ENCODE peak calls at places on chromosomes 13 and 19, in eight cellular contexts. U is fibroblast of mammary gland, S is mucosa of descending colon, O is MM.1S, I is GM23248, X is body of pancreas, H is brain microvascular endothelial cell, F is psoas muscle. A is an unnamed sample.
A peak's percentile ranks its signal among the peaks of the same experiment; 100 is the strongest.

GRCh38 chr13:90091611-90092010 is 1255.9 kb upstream of the MIR17HG start:
- DNase-seq in F (no peak), S (no peak), I (no peak), X (no peak), O (no peak), H (no peak), U (no peak), A (peak; percentile 4)

GRCh38 chr19:34676697-34677385 is at the start of gene SCGB2B2:
- DNase-seq in F (no peak), S (no peak), I (no peak), H (no peak), X (no peak), U (no peak), O (no peak), A (peak; percentile 80)

GRCh38 chr19:28867978-28868377 is 345.0 kb downstream of the UQCRFS1 start:
- DNase-seq in U (no peak), O (no peak), X (no peak), F (no peak), S (no peak), H (no peak), I (no peak), A (no peak)

GRCh38 chr13:34412817-34413365 is 529.2 kb upstream of the NBEA start:
- DNase-seq in U (peak; percentile 8), F (no peak), X (no peak), I (peak; percentile 48), O (no peak), H (peak; percentile 41), S (no peak), A (no peak)

GRCh38 chr13:45063261-45063870 is 56.9 kb upstream of the GTF2F2 start:
- DNase-seq in F (no peak), I (peak; percentile 84), S (no peak), U (peak; percentile 87), O (no peak), X (no peak), H (peak; percentile 21), A (no peak)

GRCh38 chr19:28386080-28386869 is 826.7 kb downstream of the UQCRFS1 start:
- DNase-seq in H (no peak), F (no peak), X (no peak), I (no peak), U (no peak), S (no peak), O (no peak), A (peak; percentile 41)

GRCh38 chr13:50261502-50261901 is 246.3 kb downstream of the KCNRG start:
- DNase-seq in S (no peak), H (no peak), I (no peak), F (no peak), X (no peak), U (no peak), O (no peak), A (no peak)

GRCh38 chr13:44309771-44310767 is 63.6 kb upstream of the SERP2 start:
- DNase-seq in X (peak; percentile 64), I (no peak), U (peak; percentile 56), F (peak; percentile 78), H (no peak), S (peak; percentile 91), O (no peak), A (no peak)

GRCh38 chr13:42393573-42394360 is 121.8 kb downstream of the AKAP11 start:
- DNase-seq in X (no peak), H (no peak), O (no peak), F (no peak), I (no peak), S (no peak), U (no peak), A (no peak)

GRCh38 chr13:44969858-44970484 is 19.3 kb downstream of the NUFIP1 start:
- DNase-seq in F (no peak), S (peak; percentile 43), X (no peak), U (peak; percentile 70), H (peak; percentile 52), I (peak; percentile 78), O (peak; percentile 9), A (no peak)

GRCh38 chr13:113848020-113848419 is 15.9 kb downstream of the GAS6 start:
- DNase-seq in X (no peak), S (no peak), F (no peak), I (no peak), H (no peak), U (no peak), O (no peak), A (no peak)

GRCh38 chr13:77896536-77896935 is 22.1 kb downstream of the EDNRB start:
- DNase-seq in U (peak; percentile 99), X (peak; percentile 21), S (no peak), F (no peak), H (peak; percentile 30), I (peak; percentile 86), O (no peak), A (no peak)

GRCh38 chr19:19054315-19054938 is 9.4 kb upstream of the SLC25A42 start:
- DNase-seq in H (no peak), U (no peak), F (no peak), X (no peak), O (no peak), S (no peak), I (no peak), A (no peak)

GRCh38 chr13:100658363-100658762 is 16.2 kb downstream of the TMTC4 start:
- DNase-seq in H (no peak), S (no peak), I (no peak), U (no peak), X (no peak), F (no peak), O (peak; percentile 42), A (peak; percentile 42)

GRCh38 chr13:52975969-52976368 is 52.6 kb upstream of the OLFM4 start:
- DNase-seq in S (no peak), U (no peak), O (no peak), I (no peak), X (no peak), F (no peak), H (no peak), A (no peak)

GRCh38 chr19:1383014-1383310 is 745 bp upstream of the NDUFS7 start:
- DNase-seq in X (no peak), U (no peak), I (no peak), F (no peak), H (no peak), O (no peak), S (no peak), A (no peak)

GRCh38 chr19:6161271-6161850 is 25.9 kb downstream of the ACSBG2 start:
- DNase-seq in F (no peak), I (peak; percentile 14), X (peak; percentile 13), U (peak; percentile 6), O (peak; percentile 86), S (peak; percentile 13), H (no peak), A (peak; percentile 95)

GRCh38 chr13:29496241-29496712 is 99.2 kb downstream of the SLC7A1 start:
- DNase-seq in H (no peak), U (no peak), I (no peak), O (no peak), S (no peak), F (no peak), X (peak; percentile 96), A (no peak)

GRCh38 chr13:111270765-111271164 is 49.7 kb upstream of the TEX29 start:
- DNase-seq in I (peak; percentile 86), X (no peak), H (peak; percentile 70), O (no peak), F (no peak), S (no peak), U (peak; percentile 69), A (no peak)
- H3K4me3 ChIP-seq in I (peak overlapping the region; percentile 52), X (no peak overlapping the region), H (no peak overlapping the region), O (no peak overlapping the region), F (no peak overlapping the region), S (no peak overlapping the region), U (no peak overlapping the region), A (no peak overlapping the region)

GRCh38 chr13:67015976-67016600 is 214.0 kb downstream of the PCDH9 start:
- DNase-seq in X (no peak), S (no peak), O (no peak), I (no peak), H (no peak), F (no peak), U (no peak), A (no peak)
- H3K4me3 ChIP-seq in X (no peak overlapping the region), S (no peak overlapping the region), O (no peak overlapping the region), I (no peak overlapping the region), H (no peak overlapping the region), F (no peak overlapping the region), U (no peak overlapping the region), A (no peak overlapping the region)

GRCh38 chr19:48817585-48818124 is 6.8 kb upstream of the BCAT2 start:
- DNase-seq in O (no peak), H (no peak), S (no peak), F (no peak), U (no peak), I (no peak), X (no peak), A (no peak)

GRCh38 chr19:48821633-48822032 is 10.8 kb upstream of the BCAT2 start:
- DNase-seq in H (no peak), S (no peak), F (no peak), U (no peak), I (no peak), O (no peak), X (no peak), A (no peak)

GRCh38 chr19:48819366-48819816 is 8.6 kb upstream of the BCAT2 start:
- DNase-seq in U (peak; percentile 94), S (peak; percentile 93), F (peak; percentile 96), X (peak; percentile 98), O (no peak), I (peak; percentile 92), H (no peak), A (no peak)

GRCh38 chr19:48815870-48816501 is 5.2 kb upstream of the BCAT2 start:
- DNase-seq in X (peak; percentile 80), U (no peak), O (peak; percentile 83), H (no peak), F (no peak), I (no peak), S (no peak), A (peak; percentile 59)

GRCh38 chr19:48818234-48818823 is 7.5 kb upstream of the BCAT2 start:
- DNase-seq in O (peak; percentile 26), H (no peak), U (no peak), I (no peak), X (peak; percentile 86), F (no peak), S (peak; percentile 67), A (no peak)
- H3K4me3 ChIP-seq in O (no peak overlapping the region), H (no peak overlapping the region), U (no peak overlapping the region), I (no peak overlapping the region), X (no peak overlapping the region), F (no peak overlapping the region), S (no peak overlapping the region), A (no peak overlapping the region)

DNA sequence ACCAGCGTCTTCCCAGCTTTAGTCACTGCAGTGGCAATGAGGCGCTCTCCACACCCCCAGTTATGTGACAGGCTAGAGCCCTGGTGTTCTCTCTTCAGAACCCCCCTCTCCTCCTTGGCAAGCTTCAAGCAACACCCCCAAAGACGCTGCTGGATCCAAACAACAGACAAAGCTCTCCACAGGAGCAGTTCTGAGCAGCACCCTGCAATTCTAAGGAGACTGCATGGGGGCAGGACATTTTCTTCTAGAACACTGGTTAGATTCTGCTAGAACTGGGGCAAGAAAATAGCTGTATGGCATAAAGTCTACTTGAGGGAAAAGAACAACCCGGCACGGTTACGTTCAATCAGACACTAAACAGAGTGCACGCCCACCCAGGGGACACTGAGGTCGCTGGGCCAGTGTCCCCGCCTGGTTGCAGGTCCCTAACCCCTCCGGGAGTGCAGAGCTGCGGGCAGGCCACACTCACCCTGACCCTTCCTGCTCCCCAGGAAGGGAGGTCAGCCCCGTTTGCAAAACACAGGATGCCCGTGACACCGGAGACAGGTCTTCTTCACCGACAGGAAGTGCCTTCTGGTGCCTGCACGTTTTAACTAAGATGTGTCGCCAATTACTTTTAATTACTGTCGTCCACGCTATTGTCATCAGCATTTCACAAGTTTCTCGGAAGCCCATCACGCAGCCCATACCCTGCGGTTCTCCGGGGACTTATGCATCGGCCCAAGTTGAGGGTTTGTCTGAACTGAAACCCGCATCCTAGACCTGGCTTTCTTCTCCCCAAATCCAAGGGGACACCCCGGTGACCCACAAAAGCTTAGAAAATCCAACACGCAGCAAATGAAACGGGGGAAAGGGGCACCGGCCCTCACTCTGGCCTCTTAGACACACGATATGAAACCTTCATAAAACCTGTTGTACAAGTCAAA is 943 bp downstream of the GJB6 start:
- DNase-seq in I (no peak), H (no peak), F (no peak), U (no peak), S (no peak), X (no peak), O (no peak), A (no peak)
- H3K4me3 ChIP-seq in I (no peak overlapping the region), H (no peak overlapping the region), F (peak overlapping the region; percentile 53), U (no peak overlapping the region), S (no peak overlapping the region), X (no peak overlapping the region), O (no peak overlapping the region), A (no peak overlapping the region)